ENCODE peak calls at places on chromosome 10, in eight cellular contexts. One of them, this sample, is unnamed.

GRCh38 chr10:11424456-11425287 is 186.8 kb downstream of the USP6NL start:
- DNase-seq in mesothelial cell of epicardium: no peak
- DNase-seq in AG04450: peak; percentile 10
- DNase-seq in neural progenitor cell: peak; percentile 79
- DNase-seq in HS-5: no peak
- DNase-seq in choroid plexus epithelial cell: peak; percentile 67
- DNase-seq in WTC11: peak; percentile 71
- DNase-seq in spleen: no peak
- DNase-seq in this sample: no peak

GRCh38 chr10:20871970-20872369 is 25.1 kb downstream of the NEBL start:
- DNase-seq in mesothelial cell of epicardium: no peak
- DNase-seq in AG04450: no peak
- DNase-seq in neural progenitor cell: no peak
- DNase-seq in HS-5: no peak
- DNase-seq in choroid plexus epithelial cell: no peak
- DNase-seq in WTC11: no peak
- DNase-seq in spleen: no peak
- DNase-seq in this sample: no peak

GRCh38 chr10:52818019-52818418 is 45.4 kb upstream of the MBL2 start:
- DNase-seq in mesothelial cell of epicardium: no peak
- DNase-seq in AG04450: no peak
- DNase-seq in neural progenitor cell: peak; percentile 62
- DNase-seq in HS-5: peak; percentile 29
- DNase-seq in choroid plexus epithelial cell: peak; percentile 85
- DNase-seq in WTC11: no peak
- DNase-seq in spleen: no peak
- DNase-seq in this sample: peak; percentile 64

GRCh38 chr10:132922872-132923271 is 19.5 kb downstream of the CFAP46 start:
- DNase-seq in mesothelial cell of epicardium: no peak
- DNase-seq in AG04450: no peak
- DNase-seq in neural progenitor cell: no peak
- DNase-seq in HS-5: no peak
- DNase-seq in choroid plexus epithelial cell: no peak
- DNase-seq in WTC11: no peak
- DNase-seq in spleen: peak; percentile 56
- DNase-seq in this sample: no peak

GRCh38 chr10:71600856-71601255 is 118.7 kb downstream of the C10orf105 start:
- DNase-seq in mesothelial cell of epicardium: no peak
- DNase-seq in AG04450: no peak
- DNase-seq in neural progenitor cell: no peak
- DNase-seq in HS-5: peak; percentile 88
- DNase-seq in choroid plexus epithelial cell: peak; percentile 92
- DNase-seq in WTC11: no peak
- DNase-seq in spleen: no peak
- DNase-seq in this sample: no peak

GRCh38 chr10:113273151-113273876 is 279.5 kb upstream of the HABP2 start:
- DNase-seq in mesothelial cell of epicardium: no peak
- DNase-seq in AG04450: no peak
- DNase-seq in neural progenitor cell: peak; percentile 47
- DNase-seq in HS-5: no peak
- DNase-seq in choroid plexus epithelial cell: no peak
- DNase-seq in WTC11: peak; percentile 18
- DNase-seq in spleen: peak; percentile 80
- DNase-seq in this sample: no peak

GRCh38 chr10:131081386-131081785 is 230.1 kb downstream of the TCERG1L start:
- DNase-seq in mesothelial cell of epicardium: no peak
- DNase-seq in AG04450: no peak
- DNase-seq in neural progenitor cell: no peak
- DNase-seq in HS-5: no peak
- DNase-seq in choroid plexus epithelial cell: peak; percentile 1
- DNase-seq in WTC11: no peak
- DNase-seq in spleen: peak; percentile 52
- DNase-seq in this sample: no peak

GRCh38 chr10:109187677-109188076 is 735.6 kb downstream of the XPNPEP1 start:
- DNase-seq in mesothelial cell of epicardium: no peak
- DNase-seq in AG04450: peak; percentile 81
- DNase-seq in neural progenitor cell: no peak
- DNase-seq in HS-5: no peak
- DNase-seq in choroid plexus epithelial cell: no peak
- DNase-seq in WTC11: no peak
- DNase-seq in spleen: no peak
- DNase-seq in this sample: no peak

GRCh38 chr10:126101744-126102143 is 205.4 kb downstream of the FANK1 start:
- DNase-seq in mesothelial cell of epicardium: no peak
- DNase-seq in AG04450: no peak
- DNase-seq in neural progenitor cell: no peak
- DNase-seq in HS-5: no peak
- DNase-seq in choroid plexus epithelial cell: no peak
- DNase-seq in WTC11: no peak
- DNase-seq in spleen: no peak
- DNase-seq in this sample: no peak

GRCh38 chr10:97280783-97281182 is 11.7 kb downstream of the ARHGAP19 start:
- DNase-seq in mesothelial cell of epicardium: no peak
- DNase-seq in AG04450: no peak
- DNase-seq in neural progenitor cell: no peak
- DNase-seq in HS-5: no peak
- DNase-seq in choroid plexus epithelial cell: no peak
- DNase-seq in WTC11: no peak
- DNase-seq in spleen: no peak
- DNase-seq in this sample: no peak

GRCh38 chr10:3096149-3096548 is 28.8 kb downstream of the PFKP start:
- DNase-seq in mesothelial cell of epicardium: no peak
- DNase-seq in AG04450: no peak
- DNase-seq in neural progenitor cell: no peak
- DNase-seq in HS-5: no peak
- DNase-seq in choroid plexus epithelial cell: no peak
- DNase-seq in WTC11: no peak
- DNase-seq in spleen: no peak
- DNase-seq in this sample: no peak

GRCh38 chr10:130987401-130987800 is 324.1 kb downstream of the TCERG1L start:
- DNase-seq in mesothelial cell of epicardium: no peak
- DNase-seq in AG04450: no peak
- DNase-seq in neural progenitor cell: no peak
- DNase-seq in HS-5: no peak
- DNase-seq in choroid plexus epithelial cell: no peak
- DNase-seq in WTC11: no peak
- DNase-seq in spleen: no peak
- DNase-seq in this sample: no peak

GRCh38 chr10:53361281-53361680 is 588.7 kb upstream of the MBL2 start:
- DNase-seq in mesothelial cell of epicardium: no peak
- DNase-seq in AG04450: no peak
- DNase-seq in neural progenitor cell: no peak
- DNase-seq in HS-5: no peak
- DNase-seq in choroid plexus epithelial cell: no peak
- DNase-seq in WTC11: no peak
- DNase-seq in spleen: no peak
- DNase-seq in this sample: no peak

GRCh38 chr10:72694476-72695369 is 2.8 kb downstream of the MCU start:
- DNase-seq in mesothelial cell of epicardium: no peak
- DNase-seq in AG04450: no peak
- DNase-seq in neural progenitor cell: peak; percentile 11
- DNase-seq in HS-5: no peak
- DNase-seq in choroid plexus epithelial cell: peak; percentile 74
- DNase-seq in WTC11: no peak
- DNase-seq in spleen: no peak
- DNase-seq in this sample: no peak

GRCh38 chr10:100038561-100039071 is 28.9 kb upstream of the DNMBP start:
- DNase-seq in mesothelial cell of epicardium: no peak
- DNase-seq in AG04450: no peak
- DNase-seq in neural progenitor cell: no peak
- DNase-seq in HS-5: no peak
- DNase-seq in choroid plexus epithelial cell: no peak
- DNase-seq in WTC11: no peak
- DNase-seq in spleen: no peak
- DNase-seq in this sample: no peak

GRCh38 chr10:33655165-33655815 is 320.8 kb upstream of the NRP1 start:
- DNase-seq in mesothelial cell of epicardium: no peak
- DNase-seq in AG04450: no peak
- DNase-seq in neural progenitor cell: peak; percentile 27
- DNase-seq in HS-5: no peak
- DNase-seq in choroid plexus epithelial cell: peak; percentile 38
- DNase-seq in WTC11: no peak
- DNase-seq in spleen: no peak
- DNase-seq in this sample: no peak

GRCh38 chr10:118590334-118590733 is 5.1 kb downstream of the PRLHR start:
- DNase-seq in mesothelial cell of epicardium: no peak
- DNase-seq in AG04450: no peak
- DNase-seq in neural progenitor cell: peak; percentile 5
- DNase-seq in HS-5: no peak
- DNase-seq in choroid plexus epithelial cell: peak; percentile 47
- DNase-seq in WTC11: no peak
- DNase-seq in spleen: no peak
- DNase-seq in this sample: peak; percentile 17

GRCh38 chr10:119742988-119743646 is 17.3 kb downstream of the INPP5F start:
- DNase-seq in mesothelial cell of epicardium: no peak
- DNase-seq in AG04450: no peak
- DNase-seq in neural progenitor cell: no peak
- DNase-seq in HS-5: no peak
- DNase-seq in choroid plexus epithelial cell: peak; percentile 31
- DNase-seq in WTC11: no peak
- DNase-seq in spleen: no peak
- DNase-seq in this sample: no peak

GRCh38 chr10:67119648-67120047 is 193.8 kb downstream of the LRRTM3 start:
- DNase-seq in mesothelial cell of epicardium: no peak
- DNase-seq in AG04450: no peak
- DNase-seq in neural progenitor cell: no peak
- DNase-seq in HS-5: no peak
- DNase-seq in choroid plexus epithelial cell: peak; percentile 39
- DNase-seq in WTC11: no peak
- DNase-seq in spleen: no peak
- DNase-seq in this sample: no peak

GRCh38 chr10:29254123-29255046 is 34.5 kb upstream of the LYZL1 start:
- DNase-seq in mesothelial cell of epicardium: peak; percentile 33
- DNase-seq in AG04450: no peak
- DNase-seq in neural progenitor cell: peak; percentile 89
- DNase-seq in HS-5: no peak
- DNase-seq in choroid plexus epithelial cell: peak; percentile 39
- DNase-seq in WTC11: no peak
- DNase-seq in spleen: no peak
- DNase-seq in this sample: peak; percentile 81

GRCh38 chr10:112407696-112408095 is 33.8 kb downstream of the ACSL5 start:
- DNase-seq in mesothelial cell of epicardium: no peak
- DNase-seq in AG04450: no peak
- DNase-seq in neural progenitor cell: no peak
- DNase-seq in HS-5: no peak
- DNase-seq in choroid plexus epithelial cell: no peak
- DNase-seq in WTC11: no peak
- DNase-seq in spleen: no peak
- DNase-seq in this sample: no peak

GRCh38 chr10:86603256-86603655 is 51.1 kb upstream of the OPN4 start:
- DNase-seq in mesothelial cell of epicardium: no peak
- DNase-seq in AG04450: no peak
- DNase-seq in neural progenitor cell: no peak
- DNase-seq in HS-5: no peak
- DNase-seq in choroid plexus epithelial cell: peak; percentile 21
- DNase-seq in WTC11: no peak
- DNase-seq in spleen: no peak
- DNase-seq in this sample: no peak

GRCh38 chr10:74103560-74104248 is 46.9 kb downstream of the AP3M1 start:
- DNase-seq in mesothelial cell of epicardium: no peak
- DNase-seq in AG04450: no peak
- DNase-seq in neural progenitor cell: peak; percentile 34
- DNase-seq in HS-5: no peak
- DNase-seq in choroid plexus epithelial cell: peak; percentile 71
- DNase-seq in WTC11: no peak
- DNase-seq in spleen: no peak
- DNase-seq in this sample: no peak

GRCh38 chr10:87818505-87819273 is 663 bp upstream of the ATAD1 start:
- DNase-seq in mesothelial cell of epicardium: no peak
- DNase-seq in AG04450: no peak
- DNase-seq in neural progenitor cell: peak; percentile 40
- DNase-seq in HS-5: no peak
- DNase-seq in choroid plexus epithelial cell: peak; percentile 47
- DNase-seq in WTC11: no peak
- DNase-seq in spleen: peak; percentile 73
- DNase-seq in this sample: peak; percentile 29

GRCh38 chr10:104297697-104298660 is 29.0 kb downstream of the GSTO2 start:
- DNase-seq in mesothelial cell of epicardium: no peak
- DNase-seq in AG04450: no peak
- DNase-seq in neural progenitor cell: peak; percentile 69
- DNase-seq in HS-5: no peak
- DNase-seq in choroid plexus epithelial cell: peak; percentile 94
- DNase-seq in WTC11: peak; percentile 89
- DNase-seq in spleen: no peak
- DNase-seq in this sample: no peak

GRCh38 chr10:91381562-91381923 is 28.6 kb upstream of the HECTD2 start:
- DNase-seq in mesothelial cell of epicardium: no peak
- DNase-seq in AG04450: no peak
- DNase-seq in neural progenitor cell: peak; percentile 7
- DNase-seq in HS-5: no peak
- DNase-seq in choroid plexus epithelial cell: no peak
- DNase-seq in WTC11: no peak
- DNase-seq in spleen: no peak
- DNase-seq in this sample: no peak

GRCh38 chr10:100518761-100519241 is 860 bp downstream of the SEC31B start:
- DNase-seq in mesothelial cell of epicardium: peak; percentile 30
- DNase-seq in AG04450: no peak
- DNase-seq in neural progenitor cell: peak; percentile 83
- DNase-seq in HS-5: no peak
- DNase-seq in choroid plexus epithelial cell: peak; percentile 72
- DNase-seq in WTC11: peak; percentile 69
- DNase-seq in spleen: no peak
- DNase-seq in this sample: peak; percentile 44

GRCh38 chr10:122346326-122346950 is 28.1 kb upstream of the PLEKHA1 start:
- DNase-seq in mesothelial cell of epicardium: no peak
- DNase-seq in AG04450: no peak
- DNase-seq in neural progenitor cell: no peak
- DNase-seq in HS-5: no peak
- DNase-seq in choroid plexus epithelial cell: no peak
- DNase-seq in WTC11: no peak
- DNase-seq in spleen: no peak
- DNase-seq in this sample: no peak

GRCh38 chr10:128152741-128153583 is 26.7 kb upstream of the MKI67 start:
- DNase-seq in mesothelial cell of epicardium: no peak
- DNase-seq in AG04450: no peak
- DNase-seq in neural progenitor cell: peak; percentile 33
- DNase-seq in HS-5: no peak
- DNase-seq in choroid plexus epithelial cell: no peak
- DNase-seq in WTC11: peak; percentile 27
- DNase-seq in spleen: no peak
- DNase-seq in this sample: no peak

GRCh38 chr10:86580549-86580886 is 58.9 kb upstream of the WAPL start:
- DNase-seq in mesothelial cell of epicardium: no peak
- DNase-seq in AG04450: no peak
- DNase-seq in neural progenitor cell: no peak
- DNase-seq in HS-5: no peak
- DNase-seq in choroid plexus epithelial cell: no peak
- DNase-seq in WTC11: no peak
- DNase-seq in spleen: no peak
- DNase-seq in this sample: no peak

GRCh38 chr10:113565364-113565763 is 12.5 kb downstream of the HABP2 start:
- DNase-seq in mesothelial cell of epicardium: no peak
- DNase-seq in AG04450: no peak
- DNase-seq in neural progenitor cell: no peak
- DNase-seq in HS-5: no peak
- DNase-seq in choroid plexus epithelial cell: no peak
- DNase-seq in WTC11: no peak
- DNase-seq in spleen: no peak
- DNase-seq in this sample: no peak

GRCh38 chr10:4353964-4354363 is 472.0 kb upstream of the AKR1E2 start:
- DNase-seq in mesothelial cell of epicardium: no peak
- DNase-seq in AG04450: no peak
- DNase-seq in neural progenitor cell: no peak
- DNase-seq in HS-5: no peak
- DNase-seq in choroid plexus epithelial cell: peak; percentile 78
- DNase-seq in WTC11: no peak
- DNase-seq in spleen: no peak
- DNase-seq in this sample: peak; percentile 59

GRCh38 chr10:92761576-92761975 is 71.8 kb downstream of the HHEX start:
- DNase-seq in mesothelial cell of epicardium: no peak
- DNase-seq in AG04450: no peak
- DNase-seq in neural progenitor cell: no peak
- DNase-seq in HS-5: no peak
- DNase-seq in choroid plexus epithelial cell: peak; percentile 27
- DNase-seq in WTC11: no peak
- DNase-seq in spleen: no peak
- DNase-seq in this sample: no peak

GRCh38 chr10:5283305-5284158 is 81.2 kb upstream of the UCN3 start:
- DNase-seq in mesothelial cell of epicardium: no peak
- DNase-seq in AG04450: peak; percentile 27
- DNase-seq in neural progenitor cell: peak; percentile 77
- DNase-seq in HS-5: no peak
- DNase-seq in choroid plexus epithelial cell: peak; percentile 73
- DNase-seq in WTC11: peak; percentile 66
- DNase-seq in spleen: no peak
- DNase-seq in this sample: peak; percentile 56

This sample was measured in PC-9.